ENCODE peak calls at places on chromosomes 16 and 17, in nine cellular contexts. Z is pancreas, G is left ventricle myocardium inferior, N is cardiac muscle cell, M is SK-N-SH, A is right atrium auricular region, V is colonic mucosa, Y is adipocyte, C is small intestine. D is an unnamed sample.

GRCh38 chr17:64504769-64505319 is 1.2 kb downstream of the DDX5 start:
- DNase-seq in V (no peak), Z (no peak), C (peak; percentile 39), M (no peak), A (no peak), Y (peak; percentile 65), G (no peak), N (no peak), D (no peak)

GRCh38 chr17:50558955-50559614 is 1.4 kb upstream of the CACNA1G start:
- DNase-seq in G (no peak), Y (no peak), V (peak; percentile 29), A (no peak), N (peak; percentile 61), M (no peak), C (no peak), Z (no peak), D (no peak)

GRCh38 chr17:14205992-14206461 is 30.6 kb downstream of the CDRT15 start:
- DNase-seq in M (no peak), C (peak; percentile 86), Y (no peak), V (peak; percentile 79), A (peak; percentile 76), N (no peak), G (peak; percentile 87), Z (peak; percentile 82), D (no peak)

GRCh38 chr17:31327534-31328526 is 6.4 kb upstream of the EVI2A start:
- DNase-seq in G (no peak), M (no peak), V (no peak), C (no peak), A (no peak), Y (peak; percentile 73), N (no peak), Z (no peak), D (no peak)

GRCh38 chr16:8958344-8958808 is 5.3 kb downstream of the USP7 start:
- DNase-seq in Z (no peak), C (no peak), G (peak; percentile 40), V (peak; percentile 44), A (peak; percentile 68), M (peak; percentile 62), N (no peak), Y (no peak), D (no peak)

GRCh38 chr16:10517868-10518267 is 62.5 kb downstream of the EMP2 start:
- DNase-seq in N (no peak), G (no peak), Z (no peak), M (no peak), V (no peak), A (no peak), Y (no peak), C (no peak), D (no peak)

GRCh38 chr16:345686-346231 is 6.8 kb downstream of the AXIN1 start:
- DNase-seq in Z (no peak), Y (no peak), V (no peak), C (no peak), M (no peak), A (no peak), N (no peak), G (no peak), D (no peak)

GRCh38 chr16:10881479-10882030 is 4.6 kb downstream of the CIITA start:
- DNase-seq in A (no peak), G (no peak), N (no peak), Y (no peak), V (no peak), M (no peak), Z (no peak), C (no peak), D (no peak)

GRCh38 chr17:17467021-17467420 is 9.8 kb upstream of the MED9 start:
- DNase-seq in V (no peak), M (no peak), Y (no peak), Z (no peak), G (no peak), N (no peak), A (no peak), C (no peak), D (no peak)

GRCh38 chr16:74578433-74578832 is 28.5 kb downstream of the GLG1 start:
- DNase-seq in Y (no peak), G (no peak), A (no peak), C (no peak), V (no peak), Z (no peak), N (no peak), M (no peak), D (no peak)

GRCh38 chr17:45241315-45242011 is 19.8 kb downstream of the FMNL1 start:
- DNase-seq in Y (no peak), V (peak; percentile 62), G (no peak), M (peak; percentile 88), N (peak; percentile 49), A (no peak), C (no peak), Z (peak; percentile 66), D (no peak)

GRCh38 chr17:427327-427726 is 74.7 kb upstream of the RPH3AL start:
- DNase-seq in C (no peak), N (no peak), G (no peak), Y (no peak), Z (no peak), V (no peak), A (no peak), M (no peak), D (no peak)

GRCh38 chr17:43723697-43724359 is 34.8 kb downstream of the SOST start:
- DNase-seq in C (no peak), A (no peak), N (no peak), Y (peak; percentile 79), V (no peak), M (no peak), G (no peak), Z (no peak), D (no peak)

DNA sequence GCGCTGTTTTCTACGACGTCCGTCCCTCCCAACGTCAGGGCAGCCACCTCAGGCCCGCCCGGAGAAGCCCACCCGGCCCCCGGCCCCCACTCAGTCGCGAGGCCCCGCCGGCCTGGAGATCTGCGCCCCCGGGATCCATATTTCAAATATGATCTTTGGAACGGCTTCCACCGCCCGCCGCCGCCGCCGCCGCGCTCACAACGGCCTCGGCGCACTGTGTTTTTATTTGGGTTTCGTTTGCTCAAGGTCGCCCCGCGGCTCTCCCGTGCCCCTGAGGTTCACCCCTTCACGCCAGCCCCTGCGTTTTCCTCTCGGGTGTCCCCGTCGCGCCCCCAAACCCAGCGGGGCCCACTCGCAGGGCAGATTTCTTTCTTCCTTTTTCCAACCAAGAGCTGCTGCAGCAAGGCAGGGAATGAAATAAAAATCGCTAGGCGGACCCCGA is 4.3 kb upstream of the CBX4 start:
- DNase-seq in N (no peak), V (peak; percentile 44), C (peak; percentile 43), Y (peak; percentile 38), G (no peak), Z (peak; percentile 45), M (no peak), A (no peak), D (no peak)
- H3K27me3 ChIP-seq in N (peaks cover 51% of the 10 kb centered on the region), V (peaks cover 43% of the 10 kb centered on the region), C (no peaks in the 10 kb centered on the region), Y (peaks cover 20% of the 10 kb centered on the region), G (peaks cover 43% of the 10 kb centered on the region), Z (no peaks in the 10 kb centered on the region), M (peaks cover 39% of the 10 kb centered on the region), A (peaks cover 25% of the 10 kb centered on the region), D (peaks cover 55% of the 10 kb centered on the region)

GRCh38 chr17:29014716-29015115 is 8.9 kb upstream of the SEZ6 start:
- DNase-seq in Y (no peak), N (no peak), C (no peak), Z (no peak), V (no peak), M (no peak), G (no peak), A (no peak), D (no peak)

GRCh38 chr17:29019475-29020181 is 13.8 kb upstream of the SEZ6 start:
- DNase-seq in V (no peak), C (peak; percentile 10), Z (peak; percentile 36), A (no peak), M (no peak), Y (no peak), G (no peak), N (peak; percentile 36), D (no peak)

GRCh38 chr17:29021251-29021650 is 15.4 kb upstream of the SEZ6 start:
- DNase-seq in V (no peak), Z (no peak), A (no peak), G (no peak), N (no peak), C (no peak), M (no peak), Y (no peak), D (no peak)

GRCh38 chr17:29016635-29017034 is 10.8 kb upstream of the SEZ6 start:
- DNase-seq in Y (no peak), Z (no peak), G (no peak), C (no peak), M (no peak), V (no peak), N (no peak), A (no peak), D (no peak)

DNA sequence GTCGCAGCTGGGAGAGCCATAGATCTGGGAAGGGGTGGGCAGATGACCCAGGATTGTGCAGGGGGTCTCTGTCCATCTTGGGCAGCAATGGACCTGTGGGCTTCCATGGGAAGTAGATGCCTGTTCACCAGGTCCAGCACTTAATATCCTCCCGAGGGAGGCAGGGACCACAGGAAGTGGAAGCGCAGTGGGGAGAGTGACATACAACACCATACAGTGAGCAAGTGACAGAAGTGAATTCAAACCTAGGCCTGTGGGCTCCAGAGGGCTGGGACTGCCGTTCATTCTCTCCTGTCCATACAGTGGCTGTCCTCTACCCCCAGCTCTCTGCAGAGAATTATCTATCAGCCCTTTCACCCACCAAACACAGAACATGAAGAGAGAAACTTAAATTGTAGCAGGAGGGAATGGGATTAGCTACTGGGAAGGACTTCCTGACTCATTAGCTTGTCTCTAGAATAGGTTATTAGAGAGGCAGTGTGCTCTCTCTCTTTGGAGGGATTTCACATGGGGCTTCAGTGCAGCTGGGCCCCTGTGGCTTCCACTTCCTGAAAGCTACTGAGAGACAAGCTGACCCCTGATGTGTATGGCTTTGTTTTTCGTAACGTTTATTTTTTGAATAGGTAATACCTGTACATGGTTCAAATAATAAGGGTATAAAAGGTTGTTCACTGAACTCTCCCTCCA is 13.1 kb upstream of the SEZ6 start:
- DNase-seq in C (no peak), M (no peak), V (no peak), G (no peak), A (no peak), Y (no peak), Z (no peak), N (no peak), D (no peak)
- H3K27me3 ChIP-seq in C (peaks cover 6% of the 10 kb centered on the region), M (peaks cover 31% of the 10 kb centered on the region), V (peaks cover 10% of the 10 kb centered on the region), G (peaks cover 83% of the 10 kb centered on the region), A (no peaks in the 10 kb centered on the region), Y (peaks cover 91% of the 10 kb centered on the region), Z (no peaks in the 10 kb centered on the region), N (peaks cover 6% of the 10 kb centered on the region), D (no peaks in the 10 kb centered on the region)

DNA sequence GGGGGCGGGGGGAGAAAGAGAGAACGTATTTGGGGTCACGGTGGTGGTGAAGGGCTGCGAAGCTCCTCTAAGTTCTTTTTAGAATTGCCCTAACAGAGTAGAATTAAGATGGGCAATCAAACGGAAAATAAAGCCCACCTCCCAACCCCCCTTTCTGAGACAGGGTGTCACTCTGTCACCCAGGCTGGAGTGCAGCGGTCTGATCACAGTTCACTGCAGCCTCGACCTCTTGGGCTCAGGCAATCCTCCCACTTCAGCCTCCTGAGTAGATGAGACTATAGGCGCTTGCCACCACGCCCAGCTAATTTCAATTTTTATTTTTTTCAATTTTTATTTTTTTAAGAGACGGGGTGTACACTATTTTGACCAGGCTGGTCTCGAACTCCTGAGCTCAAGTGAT is 710 bp upstream of the CAVIN1 start:
- DNase-seq in G (no peak), V (no peak), Y (no peak), M (no peak), N (no peak), Z (no peak), C (no peak), A (no peak), D (no peak)
- H3K27me3 ChIP-seq in G (no peaks in the 10 kb centered on the region), V (peaks cover 17% of the 10 kb centered on the region), Y (no peaks in the 10 kb centered on the region), M (no peaks in the 10 kb centered on the region), N (peaks cover 20% of the 10 kb centered on the region), Z (no peaks in the 10 kb centered on the region), C (no peaks in the 10 kb centered on the region), A (no peaks in the 10 kb centered on the region), D (no peaks in the 10 kb centered on the region)

GRCh38 chr17:42684929-42685556 is 2.7 kb downstream of the CNTNAP1 start:
- DNase-seq in Z (no peak), M (peak; percentile 9), G (no peak), A (no peak), C (no peak), V (no peak), Y (no peak), N (no peak), D (no peak)
- H3K27me3 ChIP-seq in Z (no peaks in the 10 kb centered on the region), M (no peaks in the 10 kb centered on the region), G (no peaks in the 10 kb centered on the region), A (no peaks in the 10 kb centered on the region), C (peaks cover 2% of the 10 kb centered on the region), V (peaks cover 7% of the 10 kb centered on the region), Y (no peaks in the 10 kb centered on the region), N (no peaks in the 10 kb centered on the region), D (peaks cover 2% of the 10 kb centered on the region)

D was measured in iPS DF 6.9.